ENCODE peak calls at places on chromosomes 5 and 9, in seven cellular contexts. P is stomach, D is WERI-Rb-1, E is tibial artery, S is AG04450, O is spleen, I is thoracic aorta. U is an unnamed sample.

GRCh38 chr9:80191108-80191507 is 619.3 kb downstream of the TLE4 start:
- DNase-seq in P (no peak), D (no peak), E (no peak), S (peak; percentile 13), O (no peak), I (no peak), U (no peak)

GRCh38 chr9:125694478-125694877 is 12.5 kb downstream of the MAPKAP1 start:
- DNase-seq in P (no peak), D (no peak), E (no peak), S (no peak), O (no peak), I (no peak), U (no peak)

GRCh38 chr5:173717959-173718358 is 101.5 kb upstream of the BOD1 start:
- DNase-seq in P (no peak), D (no peak), E (no peak), S (no peak), O (no peak), I (no peak), U (no peak)

GRCh38 chr9:106916491-106917235 is 53.7 kb downstream of the ZNF462 start:
- DNase-seq in P (no peak), D (no peak), E (no peak), S (peak; percentile 78), O (no peak), I (no peak), U (peak; percentile 57)

GRCh38 chr5:146633273-146633672 is 117.3 kb upstream of the GPR151 start:
- DNase-seq in P (no peak), D (peak; percentile 16), E (no peak), S (no peak), O (no peak), I (no peak), U (no peak)

GRCh38 chr9:136787690-136788400 is 3.3 kb upstream of the TMEM141 start:
- DNase-seq in P (peak; percentile 70), D (peak; percentile 77), E (no peak), S (no peak), O (peak; percentile 89), I (no peak), U (peak; percentile 64)

GRCh38 chr9:72996106-72996505 is 43.3 kb upstream of the ALDH1A1 start:
- DNase-seq in P (no peak), D (no peak), E (no peak), S (no peak), O (no peak), I (no peak), U (no peak)

GRCh38 chr5:38922199-38922598 is 76.4 kb downstream of the OSMR start:
- DNase-seq in P (peak; percentile 60), D (peak; percentile 62), E (no peak), S (peak; percentile 6), O (no peak), I (no peak), U (peak; percentile 41)

GRCh38 chr5:134005415-134006118 is 792 bp upstream of the VDAC1 start:
- DNase-seq in P (peak; percentile 50), D (peak; percentile 77), E (peak; percentile 78), S (no peak), O (peak; percentile 86), I (no peak), U (no peak)

GRCh38 chr9:297104-297794 is 82.6 kb downstream of the DOCK8 start:
- DNase-seq in P (peak; percentile 60), D (no peak), E (peak; percentile 65), S (no peak), O (peak; percentile 82), I (no peak), U (peak; percentile 75)

GRCh38 chr5:105392710-105393149 is 1830.1 kb upstream of the NUDT12 start:
- DNase-seq in P (no peak), D (no peak), E (no peak), S (no peak), O (no peak), I (no peak), U (no peak)

GRCh38 chr9:93820667-93821306 is 134.4 kb downstream of the BARX1 start:
- DNase-seq in P (no peak), D (peak; percentile 72), E (no peak), S (no peak), O (no peak), I (no peak), U (no peak)

GRCh38 chr5:83364322-83365299 is 106.9 kb upstream of the VCAN start:
- DNase-seq in P (no peak), D (no peak), E (no peak), S (no peak), O (no peak), I (no peak), U (no peak)

GRCh38 chr9:21854119-21854518 is 51.7 kb downstream of the MTAP start:
- DNase-seq in P (no peak), D (no peak), E (no peak), S (no peak), O (no peak), I (no peak), U (no peak)

GRCh38 chr5:84628918-84629317 is 244.2 kb upstream of the EDIL3 start:
- DNase-seq in P (no peak), D (no peak), E (no peak), S (no peak), O (no peak), I (no peak), U (no peak)

GRCh38 chr5:58453326-58453725 is 6.6 kb downstream of the PLK2 start:
- DNase-seq in P (no peak), D (no peak), E (no peak), S (no peak), O (no peak), I (no peak), U (no peak)

DNA sequence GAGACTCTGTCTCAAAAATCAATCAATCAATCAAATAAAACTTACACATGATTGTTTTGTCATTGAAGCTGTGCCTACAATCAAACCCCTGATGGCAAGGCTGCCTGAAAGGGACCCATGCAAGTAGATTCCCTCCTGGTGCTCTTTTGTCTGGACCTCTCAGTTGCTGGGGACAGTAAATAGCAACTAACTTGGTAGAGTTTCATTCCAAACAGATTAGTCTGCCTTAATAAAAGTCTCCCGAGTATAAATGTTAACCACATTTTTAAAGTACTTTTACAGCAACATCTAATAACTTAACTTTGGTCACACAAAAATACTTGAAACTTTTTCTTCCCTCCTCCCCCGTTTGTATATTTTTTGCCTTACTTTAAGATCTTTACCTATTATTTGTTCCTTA is 105.5 kb downstream of the FEM1C start:
- DNase-seq in P (no peak), D (no peak), E (no peak), S (no peak), O (no peak), I (no peak), U (no peak)
- H3K27ac ChIP-seq in P (no peak overlapping the region), D (no peak overlapping the region), E (peak overlapping the region; percentile 38), S (no peak overlapping the region), O (no peak overlapping the region), I (no peak overlapping the region), U (no peak overlapping the region)

DNA sequence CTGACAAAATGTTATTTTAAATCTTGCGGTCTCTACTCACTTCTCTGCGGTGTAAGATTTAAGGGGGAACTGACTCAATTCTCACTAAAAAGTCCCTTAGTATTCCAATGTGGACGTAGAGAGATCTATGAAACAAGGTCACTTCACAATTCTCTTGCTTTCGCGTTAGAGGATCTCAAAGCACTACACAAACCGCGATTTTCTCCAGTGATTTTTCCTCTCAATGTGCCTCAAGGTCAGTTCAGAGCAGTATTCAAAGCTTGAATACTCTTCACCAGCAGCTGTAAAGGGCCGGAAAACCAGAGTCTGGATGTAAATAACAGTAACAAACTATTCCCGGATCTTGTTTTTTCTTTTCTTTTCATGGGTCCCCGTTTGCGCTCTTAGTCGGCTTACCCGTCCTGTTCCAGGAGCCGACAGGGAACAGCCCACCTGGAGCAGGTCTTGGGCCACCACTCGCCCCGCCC is 128.2 kb downstream of the TMEM161B start:
- DNase-seq in P (peak; percentile 44), D (peak; percentile 82), E (no peak), S (no peak), O (no peak), I (no peak), U (no peak)
- H3K27ac ChIP-seq in P (no peak overlapping the region), D (no peak overlapping the region), E (peak overlapping the region; percentile 53), S (no peak overlapping the region), O (no peak overlapping the region), I (peak overlapping the region; percentile 79), U (no peak overlapping the region)

GRCh38 chr5:32018476-32019436 is 155.4 kb downstream of the GOLPH3 start:
- DNase-seq in P (no peak), D (no peak), E (no peak), S (no peak), O (peak; percentile 62), I (no peak), U (no peak)
- H3K27ac ChIP-seq in P (no peak overlapping the region), D (no peak overlapping the region), E (no peak overlapping the region), S (no peak overlapping the region), O (peak overlapping the region; percentile 37), I (no peak overlapping the region), U (peak overlapping the region; percentile 52)

GRCh38 chr9:96318921-96319560 is 17.1 kb upstream of the HSD17B3 start:
- DNase-seq in P (no peak), D (no peak), E (no peak), S (no peak), O (no peak), I (no peak), U (no peak)
- H3K27ac ChIP-seq in P (no peak overlapping the region), D (no peak overlapping the region), E (no peak overlapping the region), S (no peak overlapping the region), O (no peak overlapping the region), I (no peak overlapping the region), U (no peak overlapping the region)

DNA sequence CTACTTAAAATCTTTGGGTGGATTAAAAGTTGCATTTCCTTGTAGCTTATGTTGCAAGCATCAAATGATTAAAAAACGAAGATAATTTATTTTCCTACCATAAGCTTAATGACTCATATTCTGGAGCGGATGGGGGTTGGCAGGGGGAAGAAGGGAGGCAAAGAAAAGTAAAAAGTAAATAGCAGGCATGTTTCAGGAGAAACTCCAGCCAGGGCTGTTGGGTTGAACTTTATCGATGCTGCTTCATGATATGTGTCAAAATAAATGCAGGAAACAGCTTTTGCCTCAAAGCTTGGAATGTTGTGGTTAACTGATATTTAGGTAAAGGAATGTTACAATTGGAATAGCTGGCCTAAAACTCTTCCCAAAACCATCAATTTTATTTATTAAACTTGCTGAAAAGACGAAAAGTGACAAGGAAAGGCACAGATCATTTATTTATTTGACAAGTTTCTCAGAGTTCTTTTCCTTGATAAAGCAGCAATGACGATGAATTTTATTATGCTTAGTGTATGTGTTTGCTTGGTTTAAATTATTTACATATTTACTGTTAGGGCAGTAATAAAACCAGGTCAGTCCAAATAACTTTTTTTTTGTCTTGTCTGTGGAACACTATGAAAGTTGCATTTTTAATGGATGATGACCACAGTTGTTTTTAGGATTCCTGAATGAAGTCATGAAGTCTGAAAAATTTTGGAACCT is 177.9 kb downstream of the PCSK1 start:
- DNase-seq in P (peak; percentile 31), D (no peak), E (no peak), S (peak; percentile 89), O (no peak), I (no peak), U (no peak)
- H3K27ac ChIP-seq in P (peak overlapping the region; percentile 27), D (no peak overlapping the region), E (peak overlapping the region; percentile 74), S (peak overlapping the region; percentile 11), O (no peak overlapping the region), I (peak overlapping the region; percentile 75), U (no peak overlapping the region)

GRCh38 chr5:14184082-14184481 is 40.9 kb downstream of the TRIO start:
- DNase-seq in P (no peak), D (no peak), E (no peak), S (no peak), O (no peak), I (no peak), U (no peak)
- H3K27ac ChIP-seq in P (peak overlapping the region; percentile 81), D (no peak overlapping the region), E (peak overlapping the region; percentile 89), S (peak overlapping the region; percentile 72), O (peak overlapping the region; percentile 47), I (peak overlapping the region; percentile 96), U (no peak overlapping the region)

GRCh38 chr9:113578279-113578865 is 114.8 kb downstream of the RGS3 start:
- DNase-seq in P (no peak), D (no peak), E (no peak), S (no peak), O (peak; percentile 82), I (no peak), U (no peak)
- H3K27ac ChIP-seq in P (peak overlapping the region; percentile 91), D (no peak overlapping the region), E (peak overlapping the region; percentile 92), S (peak overlapping the region; percentile 81), O (peak overlapping the region; percentile 94), I (peak overlapping the region; percentile 92), U (peak overlapping the region; percentile 89)

U was measured in lung.